ENCODE peak calls at places on chromosomes 16 and 17, in ten cellular contexts. A is activated naive CD4-positive, alpha-beta T cell; Q is kidney epithelial cell; E is CD4-positive, CD25-positive, alpha-beta regulatory T cell; J is stimulated activated CD4-positive, alpha-beta T cell treated with anti-CD3 and anti-CD28 coated beads, Interleukin-2, amount 100 ng/mL, for 48 hours; T is stimulated activated CD8-positive, alpha-beta memory T cell treated with anti-CD3 and anti-CD28 coated beads, Interleukin-15, amount 100 ng/mL, for 1 hour; Y is NCI-H1092 treated with DMSO at 0.1 percent for 48 hours; K is transverse colon; O is activated gamma-delta T cell treated with Interleukin-2 at 50 U/mL for 16 hours; X is iPS DF 6.9. P is an unnamed sample.

GRCh38 chr17:45092932-45093430 is 31.9 kb downstream of the NMT1 start:
- DNase-seq in J (no peak), Y (peak), E (no peak), Q (peak), X (no peak), K (peak), T (no peak), O (no peak), A (no peak), P (no peak)

GRCh38 chr16:35306915-35307314 is 1847.5 kb downstream of the TP53TG3F start:
- DNase-seq in X (no peak), E (no peak), A (no peak), Q (no peak), O (no peak), J (no peak), Y (no peak), K (no peak), T (no peak), P (no peak)

GRCh38 chr17:62724398-62725146 is 83.5 kb downstream of the MARCHF10 start:
- DNase-seq in X (no peak), T (peak), Y (no peak), O (peak), K (peak), J (peak), A (peak), E (peak), Q (no peak), P (peak)

GRCh38 chr17:46732754-46733398 is 85.6 kb downstream of the WNT3 start:
- DNase-seq in X (peak), T (no peak), K (no peak), Q (no peak), J (no peak), Y (no peak), O (no peak), A (no peak), E (no peak), P (no peak)

GRCh38 chr17:73496232-73496631 is 148.0 kb downstream of the SDK2 start:
- DNase-seq in X (no peak), J (no peak), K (no peak), T (no peak), Y (no peak), E (no peak), O (no peak), A (no peak), Q (no peak), P (no peak)

GRCh38 chr16:67967956-67968439 is 439 bp downstream of the SLC12A4 start:
- DNase-seq in X (no peak), E (peak), K (peak), A (no peak), O (no peak), T (no peak), Q (no peak), J (peak), Y (no peak), P (peak)

GRCh38 chr16:58638148-58639036 is 8.8 kb upstream of the CNOT1 start:
- DNase-seq in J (no peak), T (no peak), Y (no peak), Q (peak), K (peak), A (no peak), X (peak), E (no peak), O (no peak), P (no peak)

GRCh38 chr17:47188266-47188665 is 829 bp downstream of the CDC27 start:
- DNase-seq in X (no peak), O (no peak), J (no peak), K (no peak), T (no peak), A (no peak), E (peak), Q (no peak), Y (no peak), P (no peak)

GRCh38 chr16:74570412-74571301 is 36.3 kb downstream of the GLG1 start:
- DNase-seq in Q (no peak), A (no peak), Y (no peak), K (no peak), O (no peak), E (no peak), J (no peak), X (no peak), T (no peak), P (no peak)

GRCh38 chr16:28990375-28991040 is 5.7 kb downstream of the LAT start:
- DNase-seq in T (no peak), J (peak), Y (no peak), A (no peak), O (peak), Q (no peak), X (no peak), E (peak), K (no peak), P (no peak)

GRCh38 chr17:82793974-82794620 is 42.2 kb downstream of the TBCD start:
- DNase-seq in E (no peak), Q (no peak), T (no peak), X (no peak), Y (peak), K (no peak), O (no peak), J (no peak), A (no peak), P (no peak)

GRCh38 chr16:72836985-72837384 is 210.9 kb downstream of the ZFHX3 start:
- DNase-seq in X (no peak), O (no peak), Q (no peak), K (no peak), A (no peak), T (no peak), E (no peak), J (no peak), Y (no peak), P (no peak)

GRCh38 chr17:79617304-79617703 is 6.5 kb upstream of the RBFOX3 start:
- DNase-seq in Y (no peak), J (no peak), K (no peak), E (no peak), O (no peak), X (no peak), A (no peak), T (no peak), Q (no peak), P (no peak)

GRCh38 chr17:64357191-64357981 is 33.3 kb downstream of the PECAM1 start:
- DNase-seq in T (no peak), O (no peak), A (no peak), Q (peak), E (no peak), J (no peak), X (no peak), Y (peak), K (peak), P (no peak)